ENCODE peak calls at places on chromosomes 16 and 17, in eight cellular contexts. One of them, this sample, is unnamed.

GRCh38 chr16:59385953-59386352 is 651.8 kb upstream of the GOT2 start:
- DNase-seq in Peyer's patch: no peak
- DNase-seq in tibial nerve: peak; percentile 18
- DNase-seq in H1: no peak
- DNase-seq in heart right ventricle: no peak
- DNase-seq in GM23248: peak; percentile 65
- DNase-seq in left lung: no peak
- DNase-seq in H9: no peak
- DNase-seq in this sample: no peak

GRCh38 chr16:86537486-86537885 is 17.5 kb downstream of the MTHFSD start:
- DNase-seq in Peyer's patch: no peak
- DNase-seq in tibial nerve: no peak
- DNase-seq in H1: no peak
- DNase-seq in heart right ventricle: no peak
- DNase-seq in GM23248: no peak
- DNase-seq in left lung: no peak
- DNase-seq in H9: no peak
- DNase-seq in this sample: no peak

GRCh38 chr17:48722201-48722907 is at the start of gene PRAC1:
- DNase-seq in Peyer's patch: no peak
- DNase-seq in tibial nerve: no peak
- DNase-seq in H1: peak; percentile 62
- DNase-seq in heart right ventricle: no peak
- DNase-seq in GM23248: no peak
- DNase-seq in left lung: no peak
- DNase-seq in H9: peak; percentile 80
- DNase-seq in this sample: peak; percentile 70

GRCh38 chr16:4663756-4664465 is 29.5 kb upstream of the NUDT16L1 start:
- DNase-seq in Peyer's patch: peak; percentile 67
- DNase-seq in tibial nerve: peak; percentile 67
- DNase-seq in H1: no peak
- DNase-seq in heart right ventricle: no peak
- DNase-seq in GM23248: no peak
- DNase-seq in left lung: peak; percentile 82
- DNase-seq in H9: no peak
- DNase-seq in this sample: no peak

GRCh38 chr17:78493455-78494188 is 83.6 kb downstream of the DNAH17 start:
- DNase-seq in Peyer's patch: no peak
- DNase-seq in tibial nerve: peak; percentile 7
- DNase-seq in H1: no peak
- DNase-seq in heart right ventricle: no peak
- DNase-seq in GM23248: no peak
- DNase-seq in left lung: no peak
- DNase-seq in H9: no peak
- DNase-seq in this sample: no peak

GRCh38 chr17:80997471-80998387 is 6.1 kb downstream of the CHMP6 start:
- DNase-seq in Peyer's patch: no peak
- DNase-seq in tibial nerve: no peak
- DNase-seq in H1: no peak
- DNase-seq in heart right ventricle: no peak
- DNase-seq in GM23248: no peak
- DNase-seq in left lung: no peak
- DNase-seq in H9: peak; percentile 19
- DNase-seq in this sample: no peak

GRCh38 chr17:49788443-49789277 is at the start of gene KAT7:
- DNase-seq in Peyer's patch: peak; percentile 99
- DNase-seq in tibial nerve: peak; percentile 97
- DNase-seq in H1: peak; percentile 97
- DNase-seq in heart right ventricle: peak; percentile 99
- DNase-seq in GM23248: peak; percentile 100
- DNase-seq in left lung: peak; percentile 99
- DNase-seq in H9: peak; percentile 100
- DNase-seq in this sample: peak; percentile 96

GRCh38 chr17:27670791-27671590 is 40.0 kb downstream of the LGALS9 start:
- DNase-seq in Peyer's patch: no peak
- DNase-seq in tibial nerve: no peak
- DNase-seq in H1: no peak
- DNase-seq in heart right ventricle: no peak
- DNase-seq in GM23248: no peak
- DNase-seq in left lung: no peak
- DNase-seq in H9: peak; percentile 39
- DNase-seq in this sample: no peak

GRCh38 chr16:68826652-68827051 is 16.7 kb upstream of the TANGO6 start:
- DNase-seq in Peyer's patch: no peak
- DNase-seq in tibial nerve: no peak
- DNase-seq in H1: no peak
- DNase-seq in heart right ventricle: no peak
- DNase-seq in GM23248: no peak
- DNase-seq in left lung: no peak
- DNase-seq in H9: no peak
- DNase-seq in this sample: no peak

GRCh38 chr16:86436466-86437185 is 73.7 kb upstream of the FOXF1 start:
- DNase-seq in Peyer's patch: no peak
- DNase-seq in tibial nerve: no peak
- DNase-seq in H1: no peak
- DNase-seq in heart right ventricle: no peak
- DNase-seq in GM23248: no peak
- DNase-seq in left lung: no peak
- DNase-seq in H9: no peak
- DNase-seq in this sample: no peak

GRCh38 chr17:81345211-81346089 is 49.8 kb upstream of the BAHCC1 start:
- DNase-seq in Peyer's patch: peak; percentile 88
- DNase-seq in tibial nerve: peak; percentile 66
- DNase-seq in H1: peak; percentile 88
- DNase-seq in heart right ventricle: peak; percentile 92
- DNase-seq in GM23248: peak; percentile 98
- DNase-seq in left lung: peak; percentile 84
- DNase-seq in H9: peak; percentile 87
- DNase-seq in this sample: peak; percentile 55

GRCh38 chr17:7063518-7064094 is 16.4 kb downstream of the CLEC10A start:
- DNase-seq in Peyer's patch: no peak
- DNase-seq in tibial nerve: no peak
- DNase-seq in H1: no peak
- DNase-seq in heart right ventricle: no peak
- DNase-seq in GM23248: peak; percentile 33
- DNase-seq in left lung: no peak
- DNase-seq in H9: no peak
- DNase-seq in this sample: no peak

GRCh38 chr16:1126577-1126976 is 26.3 kb upstream of the CACNA1H start:
- DNase-seq in Peyer's patch: no peak
- DNase-seq in tibial nerve: no peak
- DNase-seq in H1: no peak
- DNase-seq in heart right ventricle: no peak
- DNase-seq in GM23248: no peak
- DNase-seq in left lung: no peak
- DNase-seq in H9: no peak
- DNase-seq in this sample: no peak

GRCh38 chr17:4542726-4543191 is 12.4 kb downstream of the MYBBP1A start:
- DNase-seq in Peyer's patch: no peak
- DNase-seq in tibial nerve: no peak
- DNase-seq in H1: no peak
- DNase-seq in heart right ventricle: no peak
- DNase-seq in GM23248: no peak
- DNase-seq in left lung: no peak
- DNase-seq in H9: no peak
- DNase-seq in this sample: no peak

GRCh38 chr16:48256579-48257177 is 9.3 kb upstream of the ABCC11 start:
- DNase-seq in Peyer's patch: no peak
- DNase-seq in tibial nerve: no peak
- DNase-seq in H1: no peak
- DNase-seq in heart right ventricle: no peak
- DNase-seq in GM23248: no peak
- DNase-seq in left lung: no peak
- DNase-seq in H9: no peak
- DNase-seq in this sample: no peak

GRCh38 chr17:44467108-44467507 is 36.1 kb downstream of the GPATCH8 start:
- DNase-seq in Peyer's patch: no peak
- DNase-seq in tibial nerve: no peak
- DNase-seq in H1: no peak
- DNase-seq in heart right ventricle: no peak
- DNase-seq in GM23248: no peak
- DNase-seq in left lung: no peak
- DNase-seq in H9: no peak
- DNase-seq in this sample: no peak
- H3K27ac ChIP-seq in Peyer's patch: no peak overlapping the region
- H3K27ac ChIP-seq in tibial nerve: no peak overlapping the region
- H3K27ac ChIP-seq in H1: no peak overlapping the region
- H3K27ac ChIP-seq in heart right ventricle: no peak overlapping the region
- H3K27ac ChIP-seq in GM23248: no peak overlapping the region
- H3K27ac ChIP-seq in left lung: no peak overlapping the region
- H3K27ac ChIP-seq in H9: no peak overlapping the region
- H3K27ac ChIP-seq in this sample: no peak overlapping the region

GRCh38 chr17:57926723-57927047 is 28.5 kb downstream of the CUEDC1 start:
- DNase-seq in Peyer's patch: no peak
- DNase-seq in tibial nerve: no peak
- DNase-seq in H1: no peak
- DNase-seq in heart right ventricle: no peak
- DNase-seq in GM23248: peak; percentile 14
- DNase-seq in left lung: no peak
- DNase-seq in H9: no peak
- DNase-seq in this sample: no peak

GRCh38 chr17:57925361-57925990 is 29.7 kb downstream of the CUEDC1 start:
- DNase-seq in Peyer's patch: no peak
- DNase-seq in tibial nerve: no peak
- DNase-seq in H1: no peak
- DNase-seq in heart right ventricle: no peak
- DNase-seq in GM23248: no peak
- DNase-seq in left lung: no peak
- DNase-seq in H9: no peak
- DNase-seq in this sample: no peak

GRCh38 chr17:57927048-57927723 is 28.0 kb downstream of the CUEDC1 start:
- DNase-seq in Peyer's patch: no peak
- DNase-seq in tibial nerve: no peak
- DNase-seq in H1: no peak
- DNase-seq in heart right ventricle: no peak
- DNase-seq in GM23248: peak; percentile 74
- DNase-seq in left lung: no peak
- DNase-seq in H9: no peak
- DNase-seq in this sample: peak; percentile 14

GRCh38 chr17:57923182-57923872 is 31.9 kb downstream of the CUEDC1 start:
- DNase-seq in Peyer's patch: no peak
- DNase-seq in tibial nerve: no peak
- DNase-seq in H1: no peak
- DNase-seq in heart right ventricle: no peak
- DNase-seq in GM23248: no peak
- DNase-seq in left lung: no peak
- DNase-seq in H9: no peak
- DNase-seq in this sample: no peak

DNA sequence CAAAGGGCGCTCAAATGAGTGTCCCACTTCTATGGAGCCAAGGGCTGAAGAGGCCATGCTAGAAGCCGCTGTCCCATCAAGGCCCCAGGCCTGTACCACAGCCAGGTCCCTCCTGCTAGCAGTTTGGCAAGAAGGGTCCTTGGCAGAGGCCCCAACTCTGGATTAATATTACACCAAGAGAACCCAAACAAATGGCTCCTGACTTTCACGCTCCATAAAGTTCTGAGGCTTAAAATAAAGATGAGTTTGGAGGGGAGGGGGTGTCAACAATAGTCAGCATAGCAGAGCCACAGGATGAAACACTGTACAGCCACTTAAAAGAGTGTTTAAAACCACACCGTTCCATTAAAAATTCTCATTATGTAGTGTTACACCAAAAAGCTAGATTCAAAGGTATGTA is 30.5 kb downstream of the CUEDC1 start:
- DNase-seq in Peyer's patch: no peak
- DNase-seq in tibial nerve: no peak
- DNase-seq in H1: no peak
- DNase-seq in heart right ventricle: no peak
- DNase-seq in GM23248: no peak
- DNase-seq in left lung: no peak
- DNase-seq in H9: no peak
- DNase-seq in this sample: no peak
- H3K27ac ChIP-seq in Peyer's patch: no peak overlapping the region
- H3K27ac ChIP-seq in tibial nerve: no peak overlapping the region
- H3K27ac ChIP-seq in H1: no peak overlapping the region
- H3K27ac ChIP-seq in heart right ventricle: peak overlapping the region; percentile 50
- H3K27ac ChIP-seq in GM23248: no peak overlapping the region
- H3K27ac ChIP-seq in left lung: no peak overlapping the region
- H3K27ac ChIP-seq in H9: no peak overlapping the region
- H3K27ac ChIP-seq in this sample: no peak overlapping the region

GRCh38 chr17:30956764-30957374 is 14.0 kb upstream of the RNF135 start:
- DNase-seq in Peyer's patch: peak; percentile 39
- DNase-seq in tibial nerve: no peak
- DNase-seq in H1: no peak
- DNase-seq in heart right ventricle: no peak
- DNase-seq in GM23248: peak; percentile 13
- DNase-seq in left lung: no peak
- DNase-seq in H9: peak; percentile 55
- DNase-seq in this sample: no peak
- H3K27ac ChIP-seq in Peyer's patch: no peak overlapping the region
- H3K27ac ChIP-seq in tibial nerve: no peak overlapping the region
- H3K27ac ChIP-seq in H1: no peak overlapping the region
- H3K27ac ChIP-seq in heart right ventricle: peak overlapping the region; percentile 46
- H3K27ac ChIP-seq in GM23248: no peak overlapping the region
- H3K27ac ChIP-seq in left lung: peak overlapping the region; percentile 55
- H3K27ac ChIP-seq in H9: no peak overlapping the region
- H3K27ac ChIP-seq in this sample: no peak overlapping the region

DNA sequence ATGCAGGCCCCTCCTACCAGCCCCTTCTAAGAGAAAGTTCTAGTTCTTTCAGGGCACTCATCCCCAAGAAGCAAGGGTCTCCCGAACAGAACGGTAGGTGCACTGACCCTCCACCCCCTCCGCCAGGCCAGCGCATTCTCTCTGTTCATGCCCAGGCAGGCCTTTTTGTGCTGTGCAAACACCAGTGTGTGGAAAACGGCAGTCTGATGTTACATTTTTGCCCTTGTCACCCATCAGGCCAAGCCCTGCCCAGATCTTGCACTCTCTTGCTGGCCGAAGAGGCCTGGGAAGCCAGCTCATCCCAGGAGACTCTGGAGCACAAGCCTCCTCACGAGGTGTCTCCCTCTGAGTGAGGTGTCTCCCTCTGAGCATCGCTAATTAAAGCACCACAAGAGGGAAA is 16.1 kb upstream of the MTSS2 start:
- DNase-seq in Peyer's patch: no peak
- DNase-seq in tibial nerve: no peak
- DNase-seq in H1: no peak
- DNase-seq in heart right ventricle: no peak
- DNase-seq in GM23248: no peak
- DNase-seq in left lung: no peak
- DNase-seq in H9: no peak
- DNase-seq in this sample: no peak
- H3K27ac ChIP-seq in Peyer's patch: peak overlapping the region; percentile 37
- H3K27ac ChIP-seq in tibial nerve: no peak overlapping the region
- H3K27ac ChIP-seq in H1: no peak overlapping the region
- H3K27ac ChIP-seq in heart right ventricle: peak overlapping the region; percentile 13
- H3K27ac ChIP-seq in GM23248: peak overlapping the region; percentile 98
- H3K27ac ChIP-seq in left lung: no peak overlapping the region
- H3K27ac ChIP-seq in H9: no peak overlapping the region
- H3K27ac ChIP-seq in this sample: peak overlapping the region; percentile 78

DNA sequence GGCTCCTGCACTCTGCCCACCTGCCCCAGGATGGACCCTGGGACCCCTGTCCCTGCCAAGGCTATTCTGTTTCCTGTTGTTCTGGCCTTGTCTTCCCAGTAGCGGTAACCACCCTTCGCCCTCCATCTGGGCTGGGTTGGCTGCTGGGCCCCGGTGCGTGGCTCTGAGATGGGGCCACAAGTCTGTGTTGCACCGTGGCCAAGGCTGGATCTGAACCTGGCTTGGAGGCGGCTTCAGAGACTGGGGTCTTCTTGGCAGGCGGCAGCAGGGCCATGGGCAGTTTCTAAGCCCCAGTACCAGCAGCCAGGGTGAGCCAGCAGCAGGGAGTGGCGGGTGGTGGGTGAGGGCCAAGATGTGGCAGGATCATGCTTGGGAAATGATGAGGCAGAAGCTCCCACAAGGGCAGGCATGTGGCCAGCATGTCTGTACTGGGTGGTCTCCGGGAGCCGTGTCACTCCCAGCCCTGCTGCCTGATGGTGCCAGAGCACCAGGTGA is 12.6 kb downstream of the MAP2K3 start:
- DNase-seq in Peyer's patch: no peak
- DNase-seq in tibial nerve: no peak
- DNase-seq in H1: no peak
- DNase-seq in heart right ventricle: no peak
- DNase-seq in GM23248: peak; percentile 69
- DNase-seq in left lung: no peak
- DNase-seq in H9: no peak
- DNase-seq in this sample: no peak
- H3K27ac ChIP-seq in Peyer's patch: no peak overlapping the region
- H3K27ac ChIP-seq in tibial nerve: no peak overlapping the region
- H3K27ac ChIP-seq in H1: no peak overlapping the region
- H3K27ac ChIP-seq in heart right ventricle: peak overlapping the region; percentile 8
- H3K27ac ChIP-seq in GM23248: peak overlapping the region; percentile 41
- H3K27ac ChIP-seq in left lung: no peak overlapping the region
- H3K27ac ChIP-seq in H9: no peak overlapping the region
- H3K27ac ChIP-seq in this sample: no peak overlapping the region